ENCODE peak calls at places on chromosomes 13 and 19, in four cellular contexts. Y is tibial artery, S is Peyer's patch, G is left ventricle myocardium inferior. C is an unnamed sample.

GRCh38 chr19:14048439-14049153 is 13.3 kb downstream of the PALM3 start:
- DNase-seq in G (peak; percentile 44), S (peak; percentile 74), Y (no peak), C (peak; percentile 58)

GRCh38 chr19:23098286-23098685 is 18.5 kb upstream of the ZNF730 start:
- DNase-seq in Y (no peak), S (no peak), G (no peak), C (no peak)

GRCh38 chr19:46660008-46660517 is 919 bp downstream of the DACT3 start:
- DNase-seq in G (peak; percentile 22), Y (peak; percentile 82), S (no peak), C (no peak)

GRCh38 chr19:33273881-33274662 is 28.3 kb downstream of the CEBPA start:
- DNase-seq in S (peak; percentile 69), G (no peak), Y (no peak), C (peak; percentile 81)

GRCh38 chr13:101144808-101145419 is 271.4 kb downstream of the NALCN start:
- DNase-seq in S (no peak), G (no peak), Y (no peak), C (peak; percentile 40)

GRCh38 chr13:41500501-41500900 is 43.2 kb downstream of the RGCC start:
- DNase-seq in S (no peak), Y (no peak), G (peak; percentile 33), C (no peak)

GRCh38 chr13:65260938-65261880 is 1968.9 kb downstream of the PCDH9 start:
- DNase-seq in Y (no peak), G (no peak), S (no peak), C (no peak)

GRCh38 chr19:13492128-13492527 is 14.2 kb downstream of the CACNA1A start:
- DNase-seq in Y (no peak), G (no peak), S (no peak), C (no peak)

GRCh38 chr19:6087074-6087506 is 23.2 kb downstream of the RFX2 start:
- DNase-seq in G (no peak), S (peak; percentile 73), Y (no peak), C (peak; percentile 70)

GRCh38 chr13:50589139-50589538 is 254.4 kb downstream of the DLEU7 start:
- DNase-seq in G (no peak), Y (no peak), S (no peak), C (peak; percentile 14)

GRCh38 chr13:77857810-77858209 is 60.8 kb downstream of the EDNRB start:
- DNase-seq in Y (no peak), G (no peak), S (no peak), C (no peak)

GRCh38 chr19:35462476-35462953 is 14.5 kb downstream of the FFAR2 start:
- DNase-seq in S (no peak), G (no peak), Y (no peak), C (peak; percentile 51)

GRCh38 chr13:74301200-74302063 is 167.2 kb upstream of the KLF12 start:
- DNase-seq in S (no peak), Y (no peak), G (no peak), C (no peak)

GRCh38 chr13:72864142-72865035 is 82.5 kb downstream of the PIBF1 start:
- DNase-seq in Y (no peak), S (no peak), G (no peak), C (no peak)

GRCh38 chr13:35191883-35192282 is 249.8 kb downstream of the NBEA start:
- DNase-seq in G (no peak), Y (no peak), S (no peak), C (no peak)

GRCh38 chr13:42047561-42048322 is 706 bp upstream of the DGKH start:
- DNase-seq in G (peak; percentile 29), S (peak; percentile 75), Y (peak; percentile 70), C (peak; percentile 77)

GRCh38 chr13:99752373-99752772 is 219.2 kb downstream of the ZIC5 start:
- DNase-seq in Y (no peak), G (no peak), S (no peak), C (no peak)

GRCh38 chr13:23963947-23964346 is 66.6 kb upstream of the C1QTNF9B start:
- DNase-seq in Y (no peak), G (no peak), S (no peak), C (peak; percentile 32)

GRCh38 chr19:11421607-11422098 is 2.5 kb upstream of the RGL3 start:
- DNase-seq in Y (peak; percentile 74), G (peak; percentile 59), S (no peak), C (no peak)

GRCh38 chr19:54388001-54388802 is 23.5 kb upstream of the LAIR1 start:
- DNase-seq in Y (peak; percentile 69), S (peak; percentile 51), G (peak; percentile 26), C (peak; percentile 14)

GRCh38 chr19:35195822-35196221 is 32.7 kb downstream of the FAM187B start:
- DNase-seq in G (no peak), S (no peak), Y (no peak), C (no peak)

GRCh38 chr13:98222081-98222554 is 45.0 kb upstream of the RNF113B start:
- DNase-seq in Y (no peak), S (no peak), G (no peak), C (peak; percentile 67)

GRCh38 chr19:28581468-28581770 is 631.5 kb downstream of the UQCRFS1 start:
- DNase-seq in G (no peak), Y (no peak), S (no peak), C (no peak)

DNA sequence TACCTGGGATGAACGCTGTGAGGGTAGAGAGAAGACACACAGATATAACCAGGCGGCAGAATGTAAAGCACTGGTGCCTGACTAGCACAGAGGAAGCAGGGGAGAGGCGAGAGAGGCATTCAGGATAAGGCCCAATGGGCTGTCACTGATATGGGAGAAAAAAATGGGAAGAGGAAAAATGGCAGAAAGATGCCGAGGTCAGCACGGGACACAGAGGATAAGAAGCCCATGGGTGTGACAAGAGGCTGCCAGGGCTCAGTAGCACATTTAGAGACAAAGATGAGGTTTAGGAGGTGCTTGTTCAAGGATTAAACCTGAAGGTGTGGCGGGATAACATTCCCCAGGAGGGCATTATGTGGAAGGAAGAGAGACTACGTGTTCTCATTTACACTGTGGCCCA is 5.6 kb downstream of the SMG9 start:
- DNase-seq in Y (no peak), G (no peak), S (no peak), C (no peak)
- H3K4me1 ChIP-seq in Y (peaks cover 8% of the 10 kb centered on the region), G (peaks cover 29% of the 10 kb centered on the region), S (peaks cover 17% of the 10 kb centered on the region), C (peaks cover 2% of the 10 kb centered on the region)

GRCh38 chr13:95477187-95477586 is 75.3 kb upstream of the CLDN10 start:
- DNase-seq in G (no peak), S (no peak), Y (no peak), C (no peak)

GRCh38 chr13:95474992-95475391 is 77.5 kb upstream of the CLDN10 start:
- DNase-seq in S (no peak), Y (no peak), G (no peak), C (no peak)

GRCh38 chr13:95471960-95472359 is 80.6 kb upstream of the CLDN10 start:
- DNase-seq in G (no peak), Y (no peak), S (no peak), C (no peak)
- H3K27ac ChIP-seq in G (no peak overlapping the region), Y (no peak overlapping the region), S (no peak overlapping the region), C (no peak overlapping the region)

DNA sequence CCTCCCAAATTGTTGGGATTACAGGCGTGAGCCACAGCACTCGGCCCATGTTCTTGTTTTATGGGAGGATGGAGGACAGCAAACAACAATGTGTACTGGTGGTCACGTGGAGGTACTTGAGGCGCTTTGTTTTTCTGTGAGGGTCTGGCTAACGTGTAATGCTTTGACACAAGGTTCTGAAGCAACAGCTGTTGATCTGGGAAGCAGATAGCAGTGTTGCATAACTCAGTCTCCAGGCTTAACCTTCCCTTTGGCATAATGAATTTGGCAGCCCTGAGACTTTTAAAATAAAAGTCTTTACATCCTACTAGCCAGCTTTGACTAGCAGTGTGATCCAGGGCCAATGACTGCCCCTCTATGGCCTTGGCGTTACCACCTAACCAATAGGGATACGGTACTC is 6.9 kb upstream of the ZNF580 start:
- DNase-seq in Y (no peak), S (no peak), G (no peak), C (no peak)
- H3K4me3 ChIP-seq in Y (no peak overlapping the region), S (no peak overlapping the region), G (no peak overlapping the region), C (no peak overlapping the region)

GRCh38 chr19:40415799-40416198 is 2.6 kb upstream of the PRX start:
- DNase-seq in G (no peak), Y (no peak), S (no peak), C (no peak)
- H3K4me1 ChIP-seq in G (peaks cover 79% of the 10 kb centered on the region), Y (peaks cover 10% of the 10 kb centered on the region), S (no peaks in the 10 kb centered on the region), C (no peaks in the 10 kb centered on the region)

DNA sequence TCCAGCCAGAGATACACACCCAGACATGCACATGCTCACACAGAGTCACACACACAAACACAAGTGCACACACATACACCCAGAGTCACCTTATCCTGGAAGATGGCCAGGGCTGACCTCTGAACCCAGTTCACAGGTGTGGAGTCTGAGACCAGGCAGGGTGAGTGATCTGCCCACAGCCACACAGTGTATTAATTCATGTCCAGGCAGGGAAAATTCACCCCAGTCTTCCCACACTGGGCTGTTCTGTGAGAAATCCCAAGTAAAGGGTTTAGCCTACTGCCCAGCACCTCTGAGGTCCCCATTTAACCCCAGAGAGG is 2.0 kb downstream of the POU2F2 start:
- DNase-seq in Y (no peak), G (no peak), S (no peak), C (peak; percentile 16)
- H3K27ac ChIP-seq in Y (no peak overlapping the region), G (no peak overlapping the region), S (peak overlapping the region; percentile 49), C (no peak overlapping the region)